ENCODE peak calls at places on chromosomes 16 and 17, in four cellular contexts. L, H, O and Z are unnamed samples.

GRCh38 chr16:85089485-85089884 is 22.8 kb downstream of the CIBAR2 start:
- DNase-seq in L (no peak), H (no peak), O (no peak), Z (no peak)

GRCh38 chr17:81119223-81120148 is 45.8 kb upstream of the PVALEF start:
- DNase-seq in L (peak), H (peak), O (peak), Z (peak)

GRCh38 chr17:49616546-49617205 is 41.0 kb downstream of the NXPH3 start:
- DNase-seq in L (no peak), H (peak), O (no peak), Z (no peak)

GRCh38 chr17:29103341-29103740 is 60.4 kb downstream of the PIPOX start:
- DNase-seq in L (no peak), H (no peak), O (no peak), Z (no peak)

GRCh38 chr17:7579839-7580630 is 597 bp downstream of the CD68 start:
- DNase-seq in L (no peak), H (no peak), O (no peak), Z (no peak)

GRCh38 chr16:2237076-2237551 is 870 bp downstream of the DNASE1L2 start:
- DNase-seq in L (no peak), H (no peak), O (no peak), Z (no peak)

GRCh38 chr16:74249281-74249680 is 47.3 kb upstream of the PSMD7 start:
- DNase-seq in L (no peak), H (no peak), O (no peak), Z (no peak)

GRCh38 chr17:76382305-76382802 is 2.1 kb upstream of the SPHK1 start:
- DNase-seq in L (no peak), H (peak), O (no peak), Z (no peak)

GRCh38 chr17:66426397-66427033 is 124.1 kb downstream of the PRKCA start:
- DNase-seq in L (peak), H (peak), O (no peak), Z (no peak)

GRCh38 chr16:84751947-84752346 is 52.1 kb downstream of the USP10 start:
- DNase-seq in L (no peak), H (peak), O (peak), Z (no peak)

GRCh38 chr16:65083181-65083845 is 38.5 kb downstream of the CDH11 start:
- DNase-seq in L (no peak), H (no peak), O (no peak), Z (no peak)

GRCh38 chr16:5642470-5642869 is 544.9 kb upstream of the EEF2KMT start:
- DNase-seq in L (no peak), H (no peak), O (no peak), Z (no peak)

GRCh38 chr16:87295259-87295658 is 21.9 kb downstream of the C16orf95 start:
- DNase-seq in L (peak), H (no peak), O (no peak), Z (no peak)

GRCh38 chr16:26050489-26050888 is 358.7 kb downstream of the HS3ST4 start:
- DNase-seq in L (no peak), H (no peak), O (no peak), Z (no peak)

GRCh38 chr17:36877774-36878173 is 59.5 kb upstream of the LHX1 start:
- DNase-seq in L (no peak), H (no peak), O (no peak), Z (no peak)

GRCh38 chr16:84266451-84266850 is 26.6 kb upstream of the KCNG4 start:
- DNase-seq in L (peak), H (peak), O (peak), Z (peak)

GRCh38 chr16:4880006-4880580 is 32.8 kb downstream of the UBN1 start:
- DNase-seq in L (no peak), H (no peak), O (no peak), Z (no peak)

GRCh38 chr17:11747441-11747840 is 149.2 kb downstream of the DNAH9 start:
- DNase-seq in L (no peak), H (no peak), O (no peak), Z (no peak)

GRCh38 chr17:53900951-53901350 is 78.2 kb downstream of the KIF2B start:
- DNase-seq in L (no peak), H (no peak), O (no peak), Z (no peak)

GRCh38 chr16:58198739-58199411 is 969 bp upstream of the CSNK2A2 start:
- DNase-seq in L (no peak), H (no peak), O (no peak), Z (no peak)

GRCh38 chr16:30526137-30526822 is at the start of gene ZNF768:
- DNase-seq in L (peak), H (peak), O (no peak), Z (peak)

GRCh38 chr17:77315551-77316190 is 174.9 kb downstream of the SEC14L1 start:
- DNase-seq in L (no peak), H (no peak), O (no peak), Z (no peak)

GRCh38 chr17:60602385-60602742 is 2.4 kb downstream of the PPM1D start:
- DNase-seq in L (peak), H (no peak), O (no peak), Z (no peak)

GRCh38 chr16:85861095-85861825 is 37.7 kb upstream of the IRF8 start:
- DNase-seq in L (no peak), H (no peak), O (no peak), Z (no peak)

GRCh38 chr16:66752379-66752778 is 970 bp upstream of the DYNC1LI2 start:
- DNase-seq in L (no peak), H (no peak), O (no peak), Z (no peak)

GRCh38 chr17:42276359-42276608 is at the start of gene STAT5B:
- DNase-seq in L (peak), H (peak), O (no peak), Z (peak)
- TF ChIP-seq SPI1 in L (no peak), H (no peak), O (no peak), Z (no peak)

DNA sequence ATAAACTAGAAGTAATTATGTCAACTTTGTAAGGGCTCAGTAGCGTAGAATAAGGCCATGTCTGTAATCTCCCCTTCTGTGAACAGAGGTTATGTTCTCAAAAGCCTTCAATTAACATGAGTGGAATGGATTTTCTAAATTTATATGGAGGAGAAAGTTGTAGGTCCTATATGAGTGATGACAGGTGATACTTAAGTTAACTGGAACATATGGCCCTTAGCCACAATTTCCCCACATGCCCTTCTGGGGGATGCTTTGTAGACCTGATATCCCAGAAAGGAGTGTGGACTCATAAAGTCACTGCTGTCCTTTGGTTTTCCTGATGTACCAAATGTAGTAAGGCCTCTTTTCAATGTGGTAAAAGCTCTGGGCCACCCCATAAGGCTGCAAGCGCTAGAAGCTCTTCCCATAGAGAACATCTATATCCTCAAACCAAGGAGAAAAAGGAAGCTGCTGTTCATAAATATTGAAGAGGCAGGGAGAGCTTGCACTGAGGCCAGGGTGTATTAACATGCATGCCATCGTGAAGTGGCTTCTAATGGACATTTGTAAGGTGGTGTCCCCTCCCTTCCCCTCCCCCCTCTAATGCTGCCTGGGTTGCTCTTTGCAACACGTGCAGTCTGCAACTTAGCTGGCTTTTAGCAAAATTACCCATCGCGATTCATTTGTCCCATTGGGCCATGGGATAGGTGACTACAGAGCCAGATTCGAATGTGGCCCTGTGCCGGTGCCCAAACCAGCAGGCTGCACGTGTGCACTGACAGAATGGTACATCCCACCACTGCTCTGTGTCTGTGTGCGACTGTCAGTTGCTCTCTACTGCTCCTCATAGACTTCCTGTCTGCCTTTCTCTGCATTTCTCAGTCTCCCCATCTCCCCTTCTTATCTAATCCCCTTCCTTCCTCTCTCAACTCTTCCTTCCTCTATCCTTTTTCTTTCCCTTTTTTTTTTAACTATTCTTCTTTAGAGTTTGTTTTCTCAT is 269.0 kb downstream of the WWOX start:
- DNase-seq in L (no peak), H (no peak), O (no peak), Z (no peak)
- TF ChIP-seq POLR2AphosphoS5 in L (no peak), H (no peak), O (no peak), Z (no peak)

DNA sequence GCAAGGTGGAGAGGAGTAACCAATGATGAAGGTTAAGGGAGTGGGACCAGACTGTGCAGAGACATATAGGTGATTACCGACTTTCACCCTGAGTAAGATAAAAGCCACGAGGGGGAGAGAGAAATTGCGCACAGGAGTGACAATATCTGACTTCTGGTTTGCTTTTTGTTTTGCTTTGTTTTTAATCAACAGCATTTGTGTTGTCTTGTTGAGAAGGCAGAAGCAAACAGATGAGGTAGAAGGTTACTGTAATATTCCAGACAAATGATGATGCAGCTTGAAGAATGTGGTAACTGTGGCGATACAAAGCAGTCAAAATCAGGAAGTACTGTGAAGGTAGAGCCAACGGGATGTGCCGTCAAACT is 7.5 kb downstream of the PELP1 start:
- DNase-seq in L (no peak), H (peak), O (peak), Z (no peak)
- TF ChIP-seq SPI1 in L (no peak), H (no peak), O (no peak), Z (no peak)

GRCh38 chr17:8630227-8630801 is at the start of gene MYH10:
- DNase-seq in L (no peak), H (no peak), O (no peak), Z (no peak)
- TF ChIP-seq POLR2AphosphoS5 in L (peak), H (no peak), O (no peak), Z (no peak)

DNA sequence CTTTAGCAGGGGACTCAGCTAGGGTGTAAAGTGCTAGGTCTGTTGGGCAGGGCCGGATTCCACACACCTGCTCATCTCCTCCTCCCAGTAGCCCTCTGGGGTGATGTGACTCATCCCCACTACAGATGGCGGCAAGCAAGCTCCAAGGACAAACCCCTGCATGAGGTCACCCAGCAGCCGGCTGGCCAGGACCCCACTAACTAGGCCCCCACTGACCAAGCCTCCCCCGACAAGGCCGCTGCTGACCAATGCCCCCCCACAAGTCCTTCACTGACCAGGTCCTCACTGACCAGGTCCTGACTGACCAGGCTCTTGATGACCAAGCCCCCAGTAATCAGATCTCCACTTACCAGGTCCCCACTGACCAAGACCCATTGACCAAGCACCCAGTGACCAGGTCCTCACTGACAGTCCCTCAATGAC is 36.7 kb downstream of the TNFRSF13B start:
- DNase-seq in L (no peak), H (no peak), O (no peak), Z (no peak)
- TF ChIP-seq SPI1 in L (no peak), H (no peak), O (no peak), Z (no peak)

DNA sequence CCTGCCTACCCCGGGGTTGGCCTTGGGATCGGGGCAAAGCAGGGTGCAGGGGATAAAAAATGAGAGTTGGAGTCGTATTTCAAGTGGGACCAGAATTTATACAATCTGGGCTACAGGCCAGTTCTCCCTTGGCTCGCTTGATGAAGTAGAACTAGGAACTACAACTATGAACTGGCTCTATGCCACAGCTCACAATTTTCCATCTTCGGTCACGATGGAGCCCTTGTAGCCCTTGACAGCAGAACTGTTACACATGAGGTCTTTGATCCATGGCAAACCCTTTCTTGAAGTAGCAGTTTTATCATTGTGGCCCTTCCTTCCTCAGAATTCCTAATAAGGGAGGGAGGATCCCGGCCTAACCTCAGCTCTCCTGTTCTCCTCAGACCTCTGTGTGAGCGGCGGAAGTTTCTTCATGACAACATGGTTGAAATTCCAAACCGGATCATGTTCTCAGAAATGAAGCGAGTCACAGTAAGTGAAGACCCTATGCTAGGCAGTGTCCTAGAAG is 17.1 kb downstream of the LIG3 start:
- DNase-seq in L (no peak), H (no peak), O (no peak), Z (no peak)
- TF ChIP-seq POLR2AphosphoS5 in L (no peak), H (no peak), O (no peak), Z (no peak)

GRCh38 chr16:77171750-77172635 is 19.0 kb upstream of the MON1B start:
- DNase-seq in L (peak), H (peak), O (no peak), Z (no peak)
- TF ChIP-seq SPI1 in L (no peak), H (no peak), O (no peak), Z (no peak)

GRCh38 chr17:30790279-30790678 is 34.2 kb downstream of the CRLF3 start:
- DNase-seq in L (no peak), H (no peak), O (no peak), Z (no peak)
- TF ChIP-seq POLR2AphosphoS5 in L (no peak), H (no peak), O (no peak), Z (no peak)

GRCh38 chr17:46270032-46270431 is 24.9 kb upstream of the LRRC37A start:
- DNase-seq in L (no peak), H (peak), O (no peak), Z (no peak)

GRCh38 chr17:46274238-46274637 is 20.7 kb upstream of the LRRC37A start:
- DNase-seq in L (no peak), H (no peak), O (no peak), Z (no peak)

GRCh38 chr17:46273541-46274236 is 21.2 kb upstream of the LRRC37A start:
- DNase-seq in L (no peak), H (no peak), O (no peak), Z (no peak)
- TF ChIP-seq SPI1 in L (no peak), H (no peak), O (no peak), Z (no peak)

DNA sequence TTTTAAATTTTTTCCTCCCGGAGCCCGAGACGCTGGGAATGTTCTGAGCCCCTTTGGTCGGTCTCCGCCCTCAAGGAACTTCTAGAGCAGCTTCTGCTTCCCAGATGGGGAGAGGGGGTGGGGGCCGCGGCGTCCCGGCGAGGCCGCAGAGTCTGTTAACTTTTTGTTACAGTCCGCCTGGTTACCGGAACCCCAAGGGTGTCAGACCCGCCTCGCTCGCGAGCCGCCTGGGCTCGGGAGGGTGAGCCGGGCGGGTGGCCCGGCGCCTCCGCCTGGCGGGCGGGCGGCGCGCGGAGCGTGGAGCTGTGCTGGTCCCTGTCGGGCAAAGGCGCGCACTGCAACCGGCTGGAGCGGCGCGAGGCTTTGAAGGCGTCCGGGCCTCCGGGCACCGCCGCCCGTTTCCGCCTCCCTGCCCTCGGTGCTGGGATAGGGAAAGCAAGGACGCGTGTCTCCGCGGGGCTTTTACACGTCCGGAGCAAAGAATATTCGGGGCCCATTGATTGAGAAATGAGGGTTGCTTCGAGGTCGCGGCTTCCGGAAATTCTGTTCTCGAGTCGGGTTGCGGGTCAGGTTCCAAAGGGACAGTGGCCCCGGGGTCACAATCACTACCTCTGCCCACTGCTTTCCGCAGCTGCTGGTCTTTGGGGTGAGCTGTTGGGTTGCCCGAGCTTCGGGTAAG is 1.7 kb downstream of the HS3ST3B1 start:
- DNase-seq in L (peak), H (peak), O (no peak), Z (peak)
- TF ChIP-seq POLR2AphosphoS5 in L (no peak), H (no peak), O (no peak), Z (no peak)